ENCODE peak calls at places on chromosomes 1 and 21, in seven cellular contexts. One of them, this sample, is unnamed. For H3K4me1 and H3K9me3, the result is how much of the 10 kb centered on the place peaks cover.

GRCh38 chr1:198756470-198756869 is 117.6 kb downstream of the PTPRC start:
- DNase-seq in Peyer's patch: no peak
- DNase-seq in tibial artery: no peak
- DNase-seq in A549: peak
- DNase-seq in Panc1: no peak
- DNase-seq in lung: no peak
- DNase-seq in pancreas: no peak
- DNase-seq in this sample: no peak

GRCh38 chr1:9180077-9180819 is 51.3 kb upstream of the GPR157 start:
- DNase-seq in lung: no peak
- DNase-seq in Peyer's patch: no peak
- DNase-seq in Panc1: no peak
- DNase-seq in pancreas: no peak
- DNase-seq in A549: peak
- DNase-seq in tibial artery: no peak
- DNase-seq in this sample: no peak

GRCh38 chr1:94646151-94646643 is 104.6 kb upstream of the F3 start:
- DNase-seq in Peyer's patch: no peak
- DNase-seq in A549: no peak
- DNase-seq in pancreas: no peak
- DNase-seq in lung: no peak
- DNase-seq in Panc1: no peak
- DNase-seq in tibial artery: no peak
- DNase-seq in this sample: no peak

GRCh38 chr1:241610056-241610815 is 29.9 kb downstream of the CHML start:
- DNase-seq in Peyer's patch: no peak
- DNase-seq in A549: peak
- DNase-seq in tibial artery: no peak
- DNase-seq in lung: no peak
- DNase-seq in pancreas: peak
- DNase-seq in Panc1: no peak
- DNase-seq in this sample: peak

GRCh38 chr21:33651965-33652680 is 9.8 kb downstream of the ITSN1 start:
- DNase-seq in Panc1: no peak
- DNase-seq in A549: no peak
- DNase-seq in pancreas: no peak
- DNase-seq in lung: no peak
- DNase-seq in Peyer's patch: no peak
- DNase-seq in tibial artery: no peak
- DNase-seq in this sample: no peak

GRCh38 chr1:9676815-9677393 is 25.4 kb downstream of the PIK3CD start:
- DNase-seq in pancreas: no peak
- DNase-seq in A549: no peak
- DNase-seq in lung: no peak
- DNase-seq in Peyer's patch: no peak
- DNase-seq in Panc1: no peak
- DNase-seq in tibial artery: no peak
- DNase-seq in this sample: no peak

GRCh38 chr1:54294846-54295245 is 94.9 kb downstream of the MRPL37 start:
- DNase-seq in pancreas: no peak
- DNase-seq in lung: no peak
- DNase-seq in Peyer's patch: no peak
- DNase-seq in tibial artery: peak
- DNase-seq in A549: no peak
- DNase-seq in Panc1: no peak
- DNase-seq in this sample: no peak

GRCh38 chr1:242468749-242469148 is 55.7 kb downstream of the PLD5 start:
- DNase-seq in Panc1: no peak
- DNase-seq in tibial artery: no peak
- DNase-seq in A549: peak
- DNase-seq in pancreas: no peak
- DNase-seq in Peyer's patch: no peak
- DNase-seq in lung: no peak
- DNase-seq in this sample: peak

GRCh38 chr1:110011527-110012041 is 22.8 kb upstream of the STRIP1 start:
- DNase-seq in A549: peak
- DNase-seq in pancreas: no peak
- DNase-seq in lung: no peak
- DNase-seq in Panc1: no peak
- DNase-seq in tibial artery: no peak
- DNase-seq in Peyer's patch: no peak
- DNase-seq in this sample: peak

GRCh38 chr21:38917045-38917774 is 111.5 kb downstream of the ETS2 start:
- DNase-seq in A549: no peak
- DNase-seq in Panc1: no peak
- DNase-seq in pancreas: no peak
- DNase-seq in tibial artery: no peak
- DNase-seq in Peyer's patch: peak
- DNase-seq in lung: no peak
- DNase-seq in this sample: peak

GRCh38 chr1:212293579-212293978 is 8.4 kb downstream of the PPP2R5A start:
- DNase-seq in A549: no peak
- DNase-seq in pancreas: no peak
- DNase-seq in lung: no peak
- DNase-seq in Panc1: no peak
- DNase-seq in tibial artery: no peak
- DNase-seq in Peyer's patch: no peak
- DNase-seq in this sample: no peak

GRCh38 chr1:174289644-174290310 is 130.5 kb downstream of the RABGAP1L start:
- DNase-seq in pancreas: no peak
- DNase-seq in Peyer's patch: no peak
- DNase-seq in A549: no peak
- DNase-seq in Panc1: no peak
- DNase-seq in tibial artery: no peak
- DNase-seq in lung: no peak
- DNase-seq in this sample: no peak

GRCh38 chr21:39048574-39048973 is 134.7 kb downstream of the PSMG1 start:
- DNase-seq in Panc1: no peak
- DNase-seq in pancreas: no peak
- DNase-seq in tibial artery: no peak
- DNase-seq in A549: no peak
- DNase-seq in lung: no peak
- DNase-seq in Peyer's patch: no peak
- DNase-seq in this sample: no peak

GRCh38 chr1:224607220-224608148 is 8.6 kb upstream of the CNIH3 start:
- DNase-seq in pancreas: no peak
- DNase-seq in tibial artery: no peak
- DNase-seq in lung: no peak
- DNase-seq in A549: no peak
- DNase-seq in Panc1: no peak
- DNase-seq in Peyer's patch: no peak
- DNase-seq in this sample: no peak

GRCh38 chr1:208646431-208646830 is 402.2 kb upstream of the PLXNA2 start:
- DNase-seq in lung: no peak
- DNase-seq in A549: no peak
- DNase-seq in Peyer's patch: no peak
- DNase-seq in tibial artery: no peak
- DNase-seq in pancreas: no peak
- DNase-seq in Panc1: no peak
- DNase-seq in this sample: no peak

GRCh38 chr1:183449223-183449770 is 23.0 kb upstream of the SMG7 start:
- DNase-seq in Panc1: no peak
- DNase-seq in lung: no peak
- DNase-seq in pancreas: no peak
- DNase-seq in tibial artery: no peak
- DNase-seq in Peyer's patch: no peak
- DNase-seq in A549: no peak
- DNase-seq in this sample: no peak

GRCh38 chr1:53557830-53558784 is 98.9 kb downstream of the DMRTB1 start:
- DNase-seq in pancreas: no peak
- DNase-seq in Panc1: no peak
- DNase-seq in Peyer's patch: peak
- DNase-seq in A549: no peak
- DNase-seq in tibial artery: peak
- DNase-seq in lung: no peak
- DNase-seq in this sample: no peak

GRCh38 chr1:206693592-206693991 is 8.9 kb downstream of the MAPKAPK2 start:
- DNase-seq in pancreas: no peak
- DNase-seq in Peyer's patch: no peak
- DNase-seq in lung: no peak
- DNase-seq in Panc1: no peak
- DNase-seq in A549: no peak
- DNase-seq in tibial artery: peak
- DNase-seq in this sample: no peak

GRCh38 chr1:206690516-206690915 is 5.8 kb downstream of the MAPKAPK2 start:
- DNase-seq in tibial artery: peak
- DNase-seq in A549: no peak
- DNase-seq in pancreas: no peak
- DNase-seq in lung: no peak
- DNase-seq in Panc1: no peak
- DNase-seq in Peyer's patch: no peak
- DNase-seq in this sample: no peak

GRCh38 chr1:206693029-206693428 is 8.3 kb downstream of the MAPKAPK2 start:
- DNase-seq in Panc1: no peak
- DNase-seq in pancreas: peak
- DNase-seq in tibial artery: peak
- DNase-seq in lung: no peak
- DNase-seq in A549: no peak
- DNase-seq in Peyer's patch: no peak
- DNase-seq in this sample: no peak

GRCh38 chr1:206694151-206694550 is 9.4 kb downstream of the MAPKAPK2 start:
- DNase-seq in Panc1: no peak
- DNase-seq in A549: no peak
- DNase-seq in lung: no peak
- DNase-seq in tibial artery: no peak
- DNase-seq in Peyer's patch: no peak
- DNase-seq in pancreas: no peak
- DNase-seq in this sample: no peak

GRCh38 chr1:206691604-206692003 is 6.9 kb downstream of the MAPKAPK2 start:
- DNase-seq in lung: no peak
- DNase-seq in Peyer's patch: no peak
- DNase-seq in Panc1: no peak
- DNase-seq in tibial artery: no peak
- DNase-seq in pancreas: no peak
- DNase-seq in A549: no peak
- DNase-seq in this sample: peak
- H3K4me1 ChIP-seq in lung: half or more
- H3K4me1 ChIP-seq in Peyer's patch: under half
- H3K4me1 ChIP-seq in Panc1: half or more
- H3K4me1 ChIP-seq in tibial artery: half or more
- H3K4me1 ChIP-seq in pancreas: half or more
- H3K4me1 ChIP-seq in A549: half or more
- H3K4me1 ChIP-seq in this sample: half or more

GRCh38 chr21:22889445-22889844 is 1891.2 kb downstream of the NCAM2 start:
- DNase-seq in lung: no peak
- DNase-seq in A549: no peak
- DNase-seq in Peyer's patch: no peak
- DNase-seq in Panc1: no peak
- DNase-seq in pancreas: no peak
- DNase-seq in tibial artery: no peak
- DNase-seq in this sample: no peak
- H3K9me3 ChIP-seq in lung: under half
- H3K9me3 ChIP-seq in A549: under half
- H3K9me3 ChIP-seq in Peyer's patch: under half
- H3K9me3 ChIP-seq in Panc1: under half
- H3K9me3 ChIP-seq in pancreas: under half
- H3K9me3 ChIP-seq in tibial artery: under half
- H3K9me3 ChIP-seq in this sample: under half

GRCh38 chr1:247531937-247532336 is 4.3 kb downstream of the OR2C3 start:
- DNase-seq in Peyer's patch: no peak
- DNase-seq in tibial artery: no peak
- DNase-seq in A549: peak
- DNase-seq in pancreas: no peak
- DNase-seq in lung: no peak
- DNase-seq in Panc1: no peak
- DNase-seq in this sample: no peak
- TF ChIP-seq CTCF in Peyer's patch: no peak
- TF ChIP-seq CTCF in tibial artery: no peak
- TF ChIP-seq CTCF in A549: no peak
- TF ChIP-seq CTCF in pancreas: no peak
- TF ChIP-seq CTCF in lung: no peak
- TF ChIP-seq CTCF in Panc1: peak
- TF ChIP-seq CTCF in this sample: no peak

DNA sequence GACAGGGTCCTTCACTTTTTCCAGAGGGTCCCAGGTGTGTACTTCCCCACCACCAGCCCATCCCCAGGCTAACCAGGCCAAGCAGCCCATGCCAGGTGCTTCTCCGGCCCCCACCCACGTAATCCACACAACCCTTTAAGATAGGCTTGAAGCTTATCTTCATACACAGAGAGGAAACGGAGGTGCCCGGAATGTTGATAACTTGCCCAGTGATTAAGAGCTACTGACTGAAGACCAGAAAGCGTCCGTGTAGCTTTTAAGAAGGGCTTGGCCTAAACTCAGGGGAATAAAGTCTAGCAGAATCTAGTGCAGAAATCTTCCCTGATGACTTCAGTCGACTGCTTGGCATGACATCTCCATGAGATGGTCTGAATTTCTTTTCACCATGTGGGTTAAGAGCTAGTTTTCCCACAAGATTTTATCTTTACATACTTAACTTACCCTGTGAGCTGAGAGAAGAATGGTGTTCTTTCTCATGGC is 138.7 kb downstream of the GALNT2 start:
- DNase-seq in lung: peak
- DNase-seq in tibial artery: no peak
- DNase-seq in Peyer's patch: no peak
- DNase-seq in pancreas: no peak
- DNase-seq in Panc1: no peak
- DNase-seq in A549: no peak
- DNase-seq in this sample: no peak
- H3K4me1 ChIP-seq in lung: under half
- H3K4me1 ChIP-seq in tibial artery: half or more
- H3K4me1 ChIP-seq in Peyer's patch: under half
- H3K4me1 ChIP-seq in pancreas: under half
- H3K4me1 ChIP-seq in Panc1: under half
- H3K4me1 ChIP-seq in A549: under half
- H3K4me1 ChIP-seq in this sample: under half

This sample was measured in Caco-2.